ENCODE peak calls at places on chromosomes 16 and 17, in seven cellular contexts. M is HEK293T, Y is HCT116, Z is GM12878, W is K562, G is HepG2, B is H1. O is an unnamed sample.

GRCh38 chr16:10078541-10078949 is 103.7 kb downstream of the GRIN2A start:
- DNase-seq in M (no peak), Y (no peak), Z (no peak), W (no peak), G (peak; percentile 27), B (peak; percentile 59), O (peak; percentile 63)

GRCh38 chr16:11914210-11914758 is 1.5 kb downstream of the GSPT1 start:
- DNase-seq in M (no peak), Y (no peak), Z (no peak), W (no peak), G (no peak), B (no peak), O (no peak)

GRCh38 chr17:6184508-6184907 is 114.3 kb downstream of the WSCD1 start:
- DNase-seq in M (no peak), Y (no peak), Z (no peak), W (no peak), G (no peak), B (no peak), O (no peak)

GRCh38 chr16:15494231-15494630 is 59.8 kb downstream of the BMERB1 start:
- DNase-seq in M (no peak), Y (peak; percentile 92), Z (no peak), W (no peak), G (peak; percentile 73), B (no peak), O (no peak)

GRCh38 chr17:79153367-79154130 is 78.9 kb downstream of the ENGASE start:
- DNase-seq in M (no peak), Y (no peak), Z (no peak), W (no peak), G (no peak), B (no peak), O (no peak)

GRCh38 chr17:58530655-58531054 is 16.2 kb upstream of the MTMR4 start:
- DNase-seq in M (no peak), Y (no peak), Z (no peak), W (no peak), G (no peak), B (no peak), O (no peak)

GRCh38 chr16:67463059-67463458 is 17.9 kb downstream of the ATP6V0D1 start:
- DNase-seq in M (no peak), Y (no peak), Z (no peak), W (no peak), G (no peak), B (no peak), O (no peak)

GRCh38 chr16:13036600-13036999 is 135.2 kb downstream of the SHISA9 start:
- DNase-seq in M (no peak), Y (no peak), Z (no peak), W (peak; percentile 37), G (peak; percentile 43), B (peak; percentile 81), O (peak; percentile 70)

GRCh38 chr17:68656666-68657065 is 55.5 kb upstream of the FAM20A start:
- DNase-seq in M (no peak), Y (no peak), Z (no peak), W (no peak), G (no peak), B (no peak), O (no peak)

GRCh38 chr17:50631908-50632571 is 2.6 kb upstream of the ABCC3 start:
- DNase-seq in M (no peak), Y (no peak), Z (no peak), W (no peak), G (no peak), B (no peak), O (no peak)

GRCh38 chr17:18191071-18191667 is 7.5 kb downstream of the ALKBH5 start:
- DNase-seq in M (no peak), Y (no peak), Z (no peak), W (no peak), G (peak; percentile 74), B (no peak), O (no peak)

GRCh38 chr16:87391324-87391949 is 699 bp upstream of the MAP1LC3B start:
- DNase-seq in M (no peak), Y (no peak), Z (no peak), W (no peak), G (peak; percentile 76), B (no peak), O (peak; percentile 59)

GRCh38 chr16:76428858-76429257 is 151.7 kb downstream of the CNTNAP4 start:
- DNase-seq in M (no peak), Y (no peak), Z (no peak), W (no peak), G (peak; percentile 42), B (no peak), O (no peak)
- TF ChIP-seq SP1 in M (no peak), Y (no peak), Z (no peak), W (no peak), G (no peak), B (no peak), O (no peak)

GRCh38 chr17:34451313-34451712 is 88.3 kb upstream of the CCL1 start:
- DNase-seq in M (no peak), Y (no peak), Z (no peak), W (no peak), G (no peak), B (no peak), O (no peak)
- TF ChIP-seq SP1 in M (no peak), Y (no peak), Z (no peak), W (no peak), G (no peak), B (no peak), O (no peak)

DNA sequence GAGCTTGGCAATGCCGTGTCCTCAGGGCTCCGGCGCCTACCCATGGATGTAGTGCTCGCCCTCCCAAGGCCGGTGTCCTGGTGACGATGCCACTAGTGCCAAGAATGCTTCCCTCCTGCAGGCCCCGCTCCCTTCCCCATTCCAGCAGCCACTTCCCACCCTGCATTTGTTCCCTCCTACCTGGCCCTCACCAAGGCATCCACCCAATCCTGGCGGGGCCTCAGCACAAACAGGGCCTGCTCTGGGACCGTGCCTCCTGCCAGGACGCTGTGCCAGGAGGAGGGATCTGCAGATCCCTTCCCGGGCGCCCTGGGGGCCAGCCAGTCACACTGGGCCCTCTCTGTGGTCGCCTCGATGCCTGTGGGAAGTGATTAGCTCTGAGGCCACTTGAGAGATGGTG is 25.1 kb downstream of the ABR start:
- DNase-seq in M (no peak), Y (no peak), Z (no peak), W (no peak), G (no peak), B (no peak), O (no peak)
- TF ChIP-seq SP1 in M (no peak), Y (no peak), Z (no peak), W (no peak), G (no peak), B (no peak), O (no peak)

GRCh38 chr16:85471469-85472431 is 141.4 kb upstream of the GSE1 start:
- DNase-seq in M (no peak), Y (no peak), Z (no peak), W (no peak), G (no peak), B (no peak), O (no peak)
- TF ChIP-seq SP1 in M (no peak), Y (no peak), Z (no peak), W (peak; percentile 24), G (no peak), B (no peak), O (no peak)

DNA sequence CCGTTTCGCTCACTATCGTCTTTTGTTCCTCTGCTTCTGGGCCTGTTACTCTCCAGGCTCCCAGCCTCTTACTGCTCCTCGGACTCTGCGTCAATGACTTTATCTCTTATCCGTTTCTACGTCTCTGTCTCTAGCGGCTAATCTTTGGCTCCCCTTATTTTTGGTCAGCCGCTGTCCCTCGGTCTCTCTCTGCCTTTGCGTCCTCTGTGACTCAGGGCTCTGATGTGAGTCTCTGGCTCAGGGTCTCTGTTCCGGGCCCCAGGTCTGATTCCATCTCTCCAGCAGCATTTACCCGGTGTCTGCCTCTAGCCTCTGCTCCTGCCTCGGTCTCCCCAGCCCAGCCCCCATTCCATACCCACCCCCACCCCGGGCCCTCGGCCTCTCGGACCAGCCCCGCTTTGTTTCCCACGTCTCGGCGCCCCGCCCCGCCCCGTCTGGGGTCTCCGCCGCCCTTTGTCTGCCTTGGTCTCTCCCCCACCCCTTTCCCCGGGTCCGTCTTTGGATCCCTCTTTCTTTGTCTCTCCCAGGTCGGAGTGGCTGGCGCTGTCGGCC is 541 bp upstream of the ZNF48 start:
- DNase-seq in M (no peak), Y (no peak), Z (no peak), W (peak; percentile 27), G (no peak), B (no peak), O (no peak)
- TF ChIP-seq SP1 in M (no peak), Y (no peak), Z (no peak), W (no peak), G (no peak), B (no peak), O (no peak)

GRCh38 chr16:75928295-75928694 is 202.0 kb upstream of the CPHXL start:
- DNase-seq in M (no peak), Y (no peak), Z (no peak), W (no peak), G (no peak), B (no peak), O (no peak)
- TF ChIP-seq SP1 in M (no peak), Y (no peak), Z (no peak), W (no peak), G (no peak), B (no peak), O (no peak)

DNA sequence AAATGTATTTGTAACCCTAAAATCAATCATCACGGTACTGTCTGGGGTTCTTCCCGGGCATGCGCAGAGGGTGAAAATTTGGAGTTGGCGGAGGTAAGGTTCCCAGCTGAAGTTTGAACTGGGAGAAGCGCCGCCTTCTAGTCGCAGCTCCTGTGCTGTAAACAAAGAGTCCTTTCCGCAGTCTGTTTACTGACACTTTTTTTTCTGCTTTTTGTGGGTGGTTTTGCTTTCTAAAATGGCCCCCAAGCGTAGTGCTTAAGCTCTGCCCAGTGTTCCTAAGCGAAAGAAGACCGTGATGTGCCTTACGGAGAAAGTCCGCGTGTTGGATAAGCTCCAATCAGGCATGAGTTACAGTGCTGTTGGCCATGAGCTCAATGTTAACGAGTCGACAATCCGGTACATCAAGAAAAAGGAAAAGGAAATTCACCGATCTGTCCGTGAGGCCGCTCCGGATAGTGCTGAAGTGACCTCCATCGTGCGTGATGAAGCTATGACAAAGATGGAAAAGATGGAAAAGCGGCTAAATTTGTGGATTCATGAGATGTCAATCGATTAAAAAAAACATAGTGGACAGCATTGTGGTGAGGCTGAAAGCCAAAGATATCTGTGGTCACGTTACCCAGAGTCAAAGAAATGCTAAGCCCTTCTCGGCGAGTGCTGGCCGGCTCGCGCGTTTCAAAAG is 570 bp upstream of the CFDP1 start:
- DNase-seq in M (peak; percentile 58), Y (no peak), Z (no peak), W (peak; percentile 76), G (peak; percentile 93), B (peak; percentile 71), O (peak; percentile 22)
- TF ChIP-seq SP1 in M (no peak), Y (no peak), Z (no peak), W (peak; percentile 78), G (no peak), B (no peak), O (no peak)

DNA sequence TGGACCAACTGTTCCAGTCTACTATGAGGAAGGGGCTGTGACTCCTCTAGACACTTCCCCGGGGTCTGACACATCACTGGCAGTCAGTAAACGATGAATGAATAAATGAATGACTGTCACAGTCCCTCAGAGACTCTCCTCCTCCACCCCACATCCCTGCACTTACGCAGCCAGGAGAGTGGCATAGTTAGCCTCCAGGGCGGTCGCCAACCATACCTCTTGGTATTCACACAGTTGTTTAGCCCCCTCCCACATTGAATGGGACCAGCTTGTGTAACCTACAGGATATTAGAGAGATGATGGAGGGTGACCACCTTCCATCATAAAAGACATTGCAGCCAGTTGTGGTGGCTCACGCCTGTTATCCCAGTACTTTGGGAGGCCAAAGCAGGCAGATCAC is 25.7 kb downstream of the UBALD1 start:
- DNase-seq in M (no peak), Y (no peak), Z (no peak), W (no peak), G (no peak), B (no peak), O (no peak)
- TF ChIP-seq SP1 in M (no peak), Y (no peak), Z (no peak), W (no peak), G (no peak), B (no peak), O (no peak)

GRCh38 chr16:1060416-1061340 is 11.9 kb upstream of the SSTR5 start:
- DNase-seq in M (no peak), Y (no peak), Z (no peak), W (no peak), G (no peak), B (no peak), O (no peak)
- TF ChIP-seq SP1 in M (no peak), Y (no peak), Z (no peak), W (no peak), G (no peak), B (no peak), O (no peak)